ENCODE peak calls at places on chromosome 2, in six cellular contexts. L, F, U, H, V and Q are unnamed samples.

GRCh38 chr2:49801898-49802297 is 647.6 kb upstream of the FSHR start:
- DNase-seq in H (no peak), L (no peak), F (no peak), U (no peak), V (no peak), Q (no peak)

GRCh38 chr2:109331081-109331480 is 202.1 kb downstream of the SH3RF3 start:
- DNase-seq in H (no peak), F (no peak), L (no peak), U (no peak), V (peak; percentile 35), Q (no peak)

GRCh38 chr2:196515608-196516007 is 123.9 kb upstream of the CCDC150 start:
- DNase-seq in L (no peak), H (no peak), V (no peak), F (no peak), U (no peak), Q (no peak)

GRCh38 chr2:128437181-128437520 is 118.5 kb upstream of the HS6ST1 start:
- DNase-seq in L (no peak), F (no peak), U (no peak), H (no peak), V (no peak), Q (no peak)

GRCh38 chr2:196453613-196454047 is 185.9 kb upstream of the CCDC150 start:
- DNase-seq in L (peak; percentile 63), F (peak; percentile 34), U (peak; percentile 72), V (peak; percentile 74), H (peak; percentile 9), Q (peak; percentile 60)

GRCh38 chr2:60972889-60973656 is 44.4 kb upstream of the PEX13 start:
- DNase-seq in L (no peak), H (no peak), F (no peak), V (no peak), U (no peak), Q (no peak)

GRCh38 chr2:187360286-187360685 is 87.8 kb downstream of the CALCRL start:
- DNase-seq in L (no peak), U (peak; percentile 65), H (no peak), V (no peak), F (no peak), Q (no peak)

GRCh38 chr2:46171441-46171953 is 125.7 kb upstream of the EPAS1 start:
- DNase-seq in V (peak; percentile 92), H (no peak), L (peak; percentile 42), F (no peak), U (peak; percentile 83), Q (peak; percentile 24)

GRCh38 chr2:143433840-143434239 is 304.6 kb downstream of the ARHGAP15 start:
- DNase-seq in V (no peak), F (no peak), L (no peak), H (no peak), U (no peak), Q (no peak)

GRCh38 chr2:60556441-60556997 is 3.1 kb upstream of the BCL11A start:
- DNase-seq in L (peak; percentile 44), V (no peak), H (no peak), U (no peak), F (peak; percentile 24), Q (no peak)

GRCh38 chr2:174325932-174326879 is 8.5 kb upstream of the SP9 start:
- DNase-seq in V (peak; percentile 52), U (no peak), L (peak; percentile 67), H (peak; percentile 85), F (no peak), Q (no peak)

GRCh38 chr2:110865188-110865587 is 132.8 kb downstream of the ACOXL start:
- DNase-seq in V (peak; percentile 55), U (peak; percentile 68), F (no peak), L (no peak), H (no peak), Q (no peak)

GRCh38 chr2:16112972-16113560 is 172.7 kb downstream of the MYCN start:
- DNase-seq in L (no peak), U (no peak), F (no peak), H (no peak), V (no peak), Q (no peak)

GRCh38 chr2:159960413-159960812 is 102.0 kb downstream of the PLA2R1 start:
- DNase-seq in F (no peak), V (peak; percentile 67), U (peak; percentile 74), H (no peak), L (no peak), Q (peak; percentile 12)

GRCh38 chr2:119721043-119721442 is 38.7 kb upstream of the PTPN4 start:
- DNase-seq in H (no peak), F (no peak), L (no peak), V (no peak), U (no peak), Q (no peak)

GRCh38 chr2:218615868-218616315 is 8.2 kb downstream of the PLCD4 start:
- DNase-seq in V (no peak), H (no peak), U (no peak), L (no peak), F (no peak), Q (no peak)

GRCh38 chr2:170113168-170113567 is 64.8 kb upstream of the MYO3B start:
- DNase-seq in U (no peak), V (no peak), L (no peak), F (no peak), H (no peak), Q (no peak)

GRCh38 chr2:241595600-241596140 is 37.1 kb downstream of the BOK start:
- DNase-seq in L (peak; percentile 65), U (peak; percentile 25), H (no peak), V (no peak), F (no peak), Q (no peak)

GRCh38 chr2:25341753-25342371 is at the start of gene DNMT3A:
- DNase-seq in U (peak; percentile 52), F (peak; percentile 94), L (peak; percentile 77), V (peak; percentile 69), H (peak; percentile 81), Q (no peak)

GRCh38 chr2:46776687-46777327 is 138.8 kb downstream of the MCFD2 start:
- DNase-seq in H (peak; percentile 31), F (peak; percentile 71), U (peak; percentile 77), L (peak; percentile 75), V (peak; percentile 81), Q (peak; percentile 54)

GRCh38 chr2:66845307-66845706 is 410.4 kb downstream of the MEIS1 start:
- DNase-seq in F (no peak), U (no peak), L (no peak), V (no peak), H (no peak), Q (no peak)

GRCh38 chr2:127701651-127702394 is 526 bp downstream of the SFT2D3 start:
- DNase-seq in F (peak; percentile 87), U (peak; percentile 78), H (peak; percentile 57), L (peak; percentile 89), V (peak; percentile 67), Q (peak; percentile 16)

GRCh38 chr2:207767461-207768167 is 2.1 kb downstream of the FZD5 start:
- DNase-seq in F (peak; percentile 74), V (peak; percentile 18), H (no peak), L (peak; percentile 82), U (peak; percentile 65), Q (no peak)

GRCh38 chr2:207765960-207766582 is 3.6 kb downstream of the FZD5 start:
- DNase-seq in V (no peak), L (peak; percentile 64), F (no peak), H (no peak), U (no peak), Q (no peak)

GRCh38 chr2:207766697-207767460 is 2.8 kb downstream of the FZD5 start:
- DNase-seq in V (no peak), L (peak; percentile 66), F (no peak), H (no peak), U (no peak), Q (no peak)

GRCh38 chr2:207764096-207764630 is 5.5 kb downstream of the FZD5 start:
- DNase-seq in U (no peak), F (no peak), H (no peak), L (peak; percentile 41), V (no peak), Q (no peak)

GRCh38 chr2:207765541-207765940 is 4.2 kb downstream of the FZD5 start:
- DNase-seq in H (peak; percentile 62), F (no peak), L (peak; percentile 70), V (no peak), U (no peak), Q (no peak)
- H3K4me1 ChIP-seq in H (peaks cover 42% of the 10 kb centered on the region), F (peaks cover 18% of the 10 kb centered on the region), L (peaks cover 49% of the 10 kb centered on the region), V (no peaks in the 10 kb centered on the region), U (peaks cover 14% of the 10 kb centered on the region), Q (peaks cover 4% of the 10 kb centered on the region)

DNA sequence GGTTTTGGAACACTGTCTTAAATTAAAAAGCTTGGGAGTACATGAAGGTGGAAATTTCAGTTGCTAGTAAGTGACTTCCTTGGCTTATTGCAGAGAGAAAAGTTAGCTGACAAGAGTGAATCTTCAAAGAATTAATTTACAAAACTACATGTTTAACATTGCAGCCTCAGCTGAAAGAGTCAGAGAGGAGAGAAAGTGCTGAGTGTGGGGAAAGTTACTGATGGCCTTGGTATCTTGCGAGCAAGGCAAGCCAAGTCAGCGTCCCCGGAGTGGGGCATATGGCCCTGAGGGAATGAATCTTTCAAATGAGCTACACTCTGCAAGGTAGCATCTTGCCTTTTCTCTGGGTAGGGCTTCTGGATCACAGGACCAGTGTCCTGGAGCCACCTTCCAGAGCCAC is 131.3 kb downstream of the LPIN1 start:
- DNase-seq in V (no peak), U (no peak), L (no peak), H (no peak), F (no peak), Q (no peak)
- H2AFZ ChIP-seq in V (no peak overlapping the region), U (no peak overlapping the region), L (no peak overlapping the region), H (no peak overlapping the region), F (no peak overlapping the region), Q (no peak overlapping the region)

GRCh38 chr2:176161817-176162626 is 4.9 kb downstream of the HOXD3 start:
- DNase-seq in H (no peak), F (no peak), U (no peak), V (no peak), L (peak; percentile 35), Q (no peak)
- H3K4me1 ChIP-seq in H (peaks cover 27% of the 10 kb centered on the region), F (peaks cover 3% of the 10 kb centered on the region), U (no peaks in the 10 kb centered on the region), V (no peaks in the 10 kb centered on the region), L (no peaks in the 10 kb centered on the region), Q (no peaks in the 10 kb centered on the region)

GRCh38 chr2:20570249-20570648 is 80.6 kb downstream of the HS1BP3 start:
- DNase-seq in V (no peak), L (no peak), F (no peak), H (no peak), U (no peak), Q (no peak)

GRCh38 chr2:20573611-20574422 is 77.1 kb downstream of the HS1BP3 start:
- DNase-seq in F (no peak), H (no peak), U (no peak), L (no peak), V (peak; percentile 94), Q (no peak)

GRCh38 chr2:20571231-20571630 is 79.7 kb downstream of the HS1BP3 start:
- DNase-seq in H (no peak), F (no peak), U (no peak), V (no peak), L (no peak), Q (no peak)

GRCh38 chr2:20569464-20570223 is 81.3 kb downstream of the HS1BP3 start:
- DNase-seq in H (no peak), V (no peak), L (no peak), U (no peak), F (no peak), Q (no peak)

DNA sequence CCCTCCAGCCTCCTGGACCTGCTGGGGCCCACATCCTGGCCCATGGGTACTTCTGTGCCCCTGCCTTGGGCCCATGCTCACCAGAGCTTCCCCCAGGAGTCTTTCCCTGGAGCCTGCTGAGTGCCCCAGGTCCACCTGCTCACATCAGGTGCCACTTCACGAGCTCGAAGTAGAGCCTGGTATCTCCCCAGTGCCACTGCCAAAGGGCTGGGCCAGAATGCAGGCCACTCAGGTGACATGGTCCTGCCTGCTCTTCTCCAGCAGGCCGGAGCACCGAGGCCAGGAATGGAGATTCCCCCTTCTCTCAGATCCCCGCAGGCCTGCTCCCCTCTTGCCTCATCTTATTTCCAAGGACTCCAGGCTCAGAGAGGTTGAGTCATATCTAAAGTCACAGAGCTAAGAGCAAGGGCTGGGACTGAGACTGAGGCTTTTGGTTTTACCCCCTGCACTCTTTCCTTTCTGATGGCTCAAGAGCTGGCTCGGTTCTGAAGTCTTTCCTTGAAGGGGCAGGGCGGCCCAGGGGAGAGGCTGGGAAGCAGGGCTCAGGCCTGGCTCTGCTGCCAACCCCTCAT is 79.2 kb downstream of the HS1BP3 start:
- DNase-seq in H (no peak), F (no peak), V (no peak), L (no peak), U (no peak), Q (no peak)
- H2AFZ ChIP-seq in H (no peak overlapping the region), F (no peak overlapping the region), V (no peak overlapping the region), L (no peak overlapping the region), U (no peak overlapping the region), Q (no peak overlapping the region)